ENCODE peak calls at places on chromosomes 1 and 21, in nine cellular contexts. T, F, C, V, X, O, R, U and N are unnamed samples.

GRCh38 chr21:46211376-46211775 is 17.2 kb downstream of the LSS start:
- DNase-seq in O (no peak), V (no peak), X (no peak), R (peak; percentile 7), F (no peak), T (no peak), C (no peak), U (no peak), N (no peak)

GRCh38 chr21:35212393-35213127 is 163.5 kb upstream of the RUNX1 start:
- DNase-seq in V (no peak), U (no peak), C (peak; percentile 81), O (peak; percentile 68), F (peak; percentile 73), T (no peak), X (no peak), R (no peak), N (no peak)

GRCh38 chr21:32252136-32252535 is 26.7 kb downstream of the MIS18A start:
- DNase-seq in V (no peak), U (no peak), O (no peak), C (no peak), F (no peak), T (no peak), R (no peak), X (no peak), N (no peak)

GRCh38 chr1:18414321-18414720 is 66.4 kb upstream of the KLHDC7A start:
- DNase-seq in V (no peak), O (no peak), U (peak; percentile 22), C (no peak), X (no peak), F (no peak), T (no peak), R (no peak), N (no peak)

GRCh38 chr1:2032737-2033136 is 13.6 kb downstream of the GABRD start:
- DNase-seq in U (no peak), T (no peak), O (no peak), X (no peak), C (no peak), F (no peak), V (no peak), R (no peak), N (no peak)

GRCh38 chr1:171420810-171421209 is 64.5 kb upstream of the PRRC2C start:
- DNase-seq in O (peak; percentile 79), U (no peak), F (peak; percentile 82), X (no peak), V (no peak), T (no peak), R (no peak), C (no peak), N (no peak)

GRCh38 chr1:87393437-87394085 is 64.9 kb downstream of the LMO4 start:
- DNase-seq in V (no peak), T (no peak), F (no peak), R (no peak), U (no peak), O (no peak), X (no peak), C (no peak), N (no peak)

GRCh38 chr1:53585565-53585964 is 126.4 kb downstream of the DMRTB1 start:
- DNase-seq in T (no peak), R (no peak), O (no peak), U (no peak), X (no peak), C (no peak), F (no peak), V (no peak), N (peak; percentile 16)

GRCh38 chr1:148386617-148387016 is 96.5 kb downstream of the PPIAL4G start:
- DNase-seq in F (no peak), V (no peak), C (no peak), T (no peak), R (no peak), X (no peak), U (no peak), O (no peak), N (no peak)

GRCh38 chr1:36080236-36080635 is 3.7 kb upstream of the TEKT2 start:
- DNase-seq in X (no peak), R (no peak), F (no peak), T (no peak), U (no peak), V (no peak), O (peak; percentile 36), C (peak; percentile 16), N (no peak)

GRCh38 chr1:233730809-233731208 is 116.9 kb downstream of the KCNK1 start:
- DNase-seq in R (no peak), V (no peak), F (no peak), X (peak; percentile 12), U (no peak), T (no peak), O (no peak), C (no peak), N (no peak)
- TF ChIP-seq CTCF in R (no peak), V (no peak), F (no peak), X (no peak), U (no peak), T (no peak), O (peak; percentile 17), C (no peak), N (no peak)

GRCh38 chr1:99176753-99177152 is 87.5 kb upstream of the PLPPR4 start:
- DNase-seq in T (no peak), U (no peak), O (no peak), X (no peak), R (no peak), V (no peak), C (peak; percentile 65), F (no peak), N (no peak)

GRCh38 chr1:99173900-99174299 is 90.4 kb upstream of the PLPPR4 start:
- DNase-seq in O (no peak), R (no peak), F (no peak), T (no peak), U (no peak), X (no peak), V (no peak), C (no peak), N (no peak)

GRCh38 chr1:99180915-99181314 is 83.4 kb upstream of the PLPPR4 start:
- DNase-seq in V (no peak), O (no peak), F (no peak), R (no peak), T (no peak), X (no peak), U (no peak), C (no peak), N (no peak)

GRCh38 chr1:99180343-99180808 is 83.9 kb upstream of the PLPPR4 start:
- DNase-seq in F (peak; percentile 77), O (peak; percentile 59), T (peak; percentile 76), C (peak; percentile 74), V (peak; percentile 81), X (peak; percentile 75), R (no peak), U (peak; percentile 80), N (no peak)

GRCh38 chr1:99177465-99177864 is 86.8 kb upstream of the PLPPR4 start:
- DNase-seq in U (no peak), F (no peak), O (no peak), R (no peak), C (no peak), T (no peak), V (no peak), X (no peak), N (no peak)
- TF ChIP-seq CTCF in U (no peak), F (no peak), O (peak; percentile 37), R (no peak), C (peak; percentile 22), T (no peak), V (no peak), X (no peak), N (no peak)

GRCh38 chr1:869499-870244 is 54.1 kb upstream of the SAMD11 start:
- DNase-seq in R (peak; percentile 90), O (no peak), U (peak; percentile 54), F (peak; percentile 38), X (peak; percentile 87), V (peak; percentile 74), C (peak; percentile 7), T (peak; percentile 83), N (peak; percentile 82)
- TF ChIP-seq CTCF in R (peak; percentile 37), O (peak; percentile 74), U (peak; percentile 73), F (peak; percentile 30), X (peak; percentile 67), V (peak; percentile 65), C (peak; percentile 71), T (peak; percentile 94), N (peak; percentile 87)

DNA sequence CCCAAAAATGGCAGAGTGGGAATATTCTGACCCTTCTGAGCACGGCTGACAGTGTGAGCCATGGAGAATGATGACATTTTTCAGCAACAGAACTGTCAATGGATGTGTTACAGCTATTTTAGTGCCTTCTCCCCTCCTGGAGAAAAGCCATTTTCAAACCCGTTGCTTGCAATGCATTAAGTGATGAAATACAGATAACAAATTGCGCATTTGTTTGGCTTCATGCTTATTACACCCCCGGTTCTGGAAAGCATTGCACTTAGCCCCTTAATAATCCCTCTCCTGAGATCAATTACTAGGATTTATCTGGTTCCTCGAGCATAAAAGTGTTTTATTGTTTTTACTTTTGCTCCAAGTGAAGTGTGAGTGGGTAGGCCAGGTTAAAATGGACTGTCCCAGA is 37.6 kb upstream of the HHAT start:
- DNase-seq in T (no peak), O (no peak), X (no peak), F (no peak), R (no peak), C (no peak), V (no peak), U (no peak), N (no peak)
- TF ChIP-seq CTCF in T (no peak), O (no peak), X (no peak), F (no peak), R (no peak), C (no peak), V (no peak), U (no peak), N (no peak)

DNA sequence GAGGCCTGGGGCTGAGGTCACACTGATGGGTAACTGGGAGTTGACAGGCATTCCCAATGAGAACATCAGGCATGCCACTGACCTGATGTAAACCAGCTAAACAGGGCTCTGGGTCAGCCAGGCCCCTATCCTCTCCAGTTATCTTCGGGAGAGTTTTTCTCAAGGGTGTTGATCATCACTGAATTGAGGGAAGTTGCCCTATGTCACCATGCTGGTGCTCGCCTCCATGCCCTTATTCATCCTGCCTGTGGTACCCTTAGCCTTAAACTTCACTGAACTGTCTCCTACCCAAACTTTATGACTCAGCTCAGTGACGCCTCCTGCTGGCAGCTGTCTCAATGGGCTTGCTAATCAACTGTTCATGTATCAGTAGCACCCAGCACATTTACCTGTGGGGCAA is 80.7 kb upstream of the TNR start:
- DNase-seq in T (peak; percentile 48), R (no peak), X (peak; percentile 10), U (no peak), C (no peak), V (peak; percentile 56), F (no peak), O (no peak), N (no peak)
- TF ChIP-seq CTCF in T (peak; percentile 22), R (no peak), X (no peak), U (no peak), C (no peak), V (peak; percentile 22), F (no peak), O (peak; percentile 45), N (no peak)

GRCh38 chr21:25887166-25887565 is 152.4 kb downstream of the GABPA start:
- DNase-seq in R (no peak), T (no peak), F (no peak), C (no peak), V (no peak), O (no peak), U (peak; percentile 68), X (no peak), N (no peak)
- TF ChIP-seq CTCF in R (no peak), T (no peak), F (no peak), C (peak; percentile 6), V (no peak), O (peak; percentile 20), U (no peak), X (no peak), N (no peak)